ENCODE peak calls at places on chromosome 21, in four cellular contexts. One of them, this sample, is unnamed.
A peak's percentile ranks its signal among the peaks of the same experiment; 100 is the strongest.

GRCh38 chr21:41866274-41866809 is 12.8 kb downstream of the PRDM15 start:
- DNase-seq in HL-60: no peak
- DNase-seq in K562: no peak
- DNase-seq in GM12878: no peak
- DNase-seq in this sample: no peak

GRCh38 chr21:46366561-46366960 is 42.6 kb downstream of the PCNT start:
- DNase-seq in HL-60: no peak
- DNase-seq in K562: no peak
- DNase-seq in GM12878: no peak
- DNase-seq in this sample: no peak

GRCh38 chr21:45906859-45907258 is 74.7 kb upstream of the COL6A1 start:
- DNase-seq in HL-60: no peak
- DNase-seq in K562: no peak
- DNase-seq in GM12878: no peak
- DNase-seq in this sample: no peak

GRCh38 chr21:33937146-33937545 is 21.5 kb upstream of the ATP5PO start:
- DNase-seq in HL-60: no peak
- DNase-seq in K562: no peak
- DNase-seq in GM12878: no peak
- DNase-seq in this sample: no peak

GRCh38 chr21:27134513-27134912 is 167.6 kb upstream of the ADAMTS5 start:
- DNase-seq in HL-60: no peak
- DNase-seq in K562: no peak
- DNase-seq in GM12878: no peak
- DNase-seq in this sample: no peak

GRCh38 chr21:45834026-45834715 is 147.4 kb upstream of the COL6A1 start:
- DNase-seq in HL-60: no peak
- DNase-seq in K562: no peak
- DNase-seq in GM12878: no peak
- DNase-seq in this sample: no peak

GRCh38 chr21:23127973-23128372 is 2129.8 kb downstream of the NCAM2 start:
- DNase-seq in HL-60: no peak
- DNase-seq in K562: no peak
- DNase-seq in GM12878: no peak
- DNase-seq in this sample: no peak

GRCh38 chr21:46189213-46189958 is 5.1 kb upstream of the SPATC1L start:
- DNase-seq in HL-60: no peak
- DNase-seq in K562: peak; percentile 58
- DNase-seq in GM12878: no peak
- DNase-seq in this sample: no peak

GRCh38 chr21:34952701-34953100 is 96.4 kb downstream of the RUNX1 start:
- DNase-seq in HL-60: no peak
- DNase-seq in K562: no peak
- DNase-seq in GM12878: no peak
- DNase-seq in this sample: no peak

GRCh38 chr21:42495765-42496119 is 282 bp downstream of the RSPH1 start:
- DNase-seq in HL-60: no peak
- DNase-seq in K562: no peak
- DNase-seq in GM12878: no peak
- DNase-seq in this sample: no peak

GRCh38 chr21:26679299-26679698 is 106.2 kb upstream of the CYYR1 start:
- DNase-seq in HL-60: no peak
- DNase-seq in K562: no peak
- DNase-seq in GM12878: no peak
- DNase-seq in this sample: no peak

GRCh38 chr21:17931080-17931479 is 111.9 kb upstream of the C21orf91 start:
- DNase-seq in HL-60: peak; percentile 4
- DNase-seq in K562: no peak
- DNase-seq in GM12878: peak; percentile 8
- DNase-seq in this sample: no peak

GRCh38 chr21:33811147-33812024 is 104.2 kb downstream of the ATP5PO start:
- DNase-seq in HL-60: no peak
- DNase-seq in K562: no peak
- DNase-seq in GM12878: no peak
- DNase-seq in this sample: no peak

GRCh38 chr21:43192501-43193081 is 23.8 kb downstream of the CRYAA start:
- DNase-seq in HL-60: no peak
- DNase-seq in K562: no peak
- DNase-seq in GM12878: no peak
- DNase-seq in this sample: no peak

GRCh38 chr21:42437786-42438185 is 34.1 kb downstream of the UBASH3A start:
- DNase-seq in HL-60: no peak
- DNase-seq in K562: no peak
- DNase-seq in GM12878: no peak
- DNase-seq in this sample: no peak

GRCh38 chr21:36702622-36702968 is 3.7 kb downstream of the SIM2 start:
- DNase-seq in HL-60: no peak
- DNase-seq in K562: no peak
- DNase-seq in GM12878: no peak
- DNase-seq in this sample: no peak
- TF ChIP-seq SPI1 in HL-60: no peak
- TF ChIP-seq SPI1 in K562: no peak
- TF ChIP-seq SPI1 in GM12878: no peak
- TF ChIP-seq SPI1 in this sample: no peak

GRCh38 chr21:39313457-39314154 is at the start of gene BRWD1:
- DNase-seq in HL-60: peak; percentile 77
- DNase-seq in K562: peak; percentile 92
- DNase-seq in GM12878: no peak
- DNase-seq in this sample: peak; percentile 73

GRCh38 chr21:39311164-39311563 is 2.3 kb downstream of the BRWD1 start:
- DNase-seq in HL-60: no peak
- DNase-seq in K562: no peak
- DNase-seq in GM12878: no peak
- DNase-seq in this sample: no peak

GRCh38 chr21:39314155-39315027 is 959 bp upstream of the BRWD1 start:
- DNase-seq in HL-60: peak; percentile 48
- DNase-seq in K562: no peak
- DNase-seq in GM12878: no peak
- DNase-seq in this sample: peak; percentile 23

GRCh38 chr21:39313042-39313456 is 383 bp downstream of the BRWD1 start:
- DNase-seq in HL-60: peak; percentile 55
- DNase-seq in K562: peak; percentile 77
- DNase-seq in GM12878: no peak
- DNase-seq in this sample: peak; percentile 15

DNA sequence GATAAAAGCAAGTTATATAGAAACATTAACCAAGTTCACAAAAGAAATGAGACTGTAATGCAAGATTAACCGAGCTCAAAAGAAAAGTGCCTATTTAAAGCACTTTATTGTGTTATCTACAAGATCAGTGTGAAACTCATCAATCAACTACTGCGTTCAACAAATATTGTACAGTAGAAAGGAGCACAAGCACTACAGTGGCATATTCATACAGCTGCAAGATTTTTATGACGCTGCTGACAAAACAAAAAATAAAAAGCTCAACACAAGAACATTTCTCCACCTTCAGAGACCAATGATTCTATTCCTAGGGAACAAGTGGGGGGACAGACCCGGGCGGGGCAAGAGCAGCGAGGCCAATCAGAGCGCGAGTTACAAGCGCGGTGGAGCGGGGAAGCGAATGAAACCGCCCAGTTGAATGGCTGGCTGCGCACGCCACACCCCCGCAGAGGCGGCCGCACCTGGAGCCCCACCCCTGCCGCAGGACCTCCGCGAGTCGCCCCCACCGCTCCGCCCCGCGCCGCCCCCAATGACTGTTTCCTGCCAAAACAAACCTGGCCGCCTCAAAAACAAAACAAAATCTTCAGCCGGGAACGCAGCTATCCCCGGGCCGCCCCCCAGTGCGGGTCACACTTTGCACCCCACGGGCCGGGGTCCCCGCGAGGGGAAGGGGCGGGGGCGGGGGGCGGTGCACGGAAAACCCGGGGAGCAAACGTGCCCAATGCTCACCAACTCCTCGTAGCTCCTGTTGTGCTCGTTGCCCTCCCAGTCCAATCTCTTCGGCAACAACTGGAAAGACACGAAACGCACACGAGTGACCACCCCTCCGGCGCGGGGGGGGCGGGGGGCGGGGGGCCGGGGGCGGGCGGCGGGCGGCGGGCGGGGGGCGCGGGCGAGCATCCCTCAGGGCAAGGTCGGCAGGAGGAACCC is 1.1 kb downstream of the BRWD1 start:
- DNase-seq in HL-60: peak; percentile 90
- DNase-seq in K562: peak; percentile 100
- DNase-seq in GM12878: peak; percentile 81
- DNase-seq in this sample: peak; percentile 86
- TF ChIP-seq POLR2AphosphoS5 in HL-60: no peak
- TF ChIP-seq POLR2AphosphoS5 in K562: no peak
- TF ChIP-seq POLR2AphosphoS5 in GM12878: no peak
- TF ChIP-seq POLR2AphosphoS5 in this sample: no peak

GRCh38 chr21:36134820-36135390 is at the start of gene CBR3:
- DNase-seq in HL-60: no peak
- DNase-seq in K562: no peak
- DNase-seq in GM12878: no peak
- DNase-seq in this sample: no peak
- TF ChIP-seq SPI1 in HL-60: no peak
- TF ChIP-seq SPI1 in K562: no peak
- TF ChIP-seq SPI1 in GM12878: no peak
- TF ChIP-seq SPI1 in this sample: no peak

GRCh38 chr21:44767834-44768831 is 33.5 kb downstream of the UBE2G2 start:
- DNase-seq in HL-60: no peak
- DNase-seq in K562: no peak
- DNase-seq in GM12878: no peak
- DNase-seq in this sample: no peak
- TF ChIP-seq POLR2AphosphoS5 in HL-60: no peak
- TF ChIP-seq POLR2AphosphoS5 in K562: no peak
- TF ChIP-seq POLR2AphosphoS5 in GM12878: no peak
- TF ChIP-seq POLR2AphosphoS5 in this sample: no peak

DNA sequence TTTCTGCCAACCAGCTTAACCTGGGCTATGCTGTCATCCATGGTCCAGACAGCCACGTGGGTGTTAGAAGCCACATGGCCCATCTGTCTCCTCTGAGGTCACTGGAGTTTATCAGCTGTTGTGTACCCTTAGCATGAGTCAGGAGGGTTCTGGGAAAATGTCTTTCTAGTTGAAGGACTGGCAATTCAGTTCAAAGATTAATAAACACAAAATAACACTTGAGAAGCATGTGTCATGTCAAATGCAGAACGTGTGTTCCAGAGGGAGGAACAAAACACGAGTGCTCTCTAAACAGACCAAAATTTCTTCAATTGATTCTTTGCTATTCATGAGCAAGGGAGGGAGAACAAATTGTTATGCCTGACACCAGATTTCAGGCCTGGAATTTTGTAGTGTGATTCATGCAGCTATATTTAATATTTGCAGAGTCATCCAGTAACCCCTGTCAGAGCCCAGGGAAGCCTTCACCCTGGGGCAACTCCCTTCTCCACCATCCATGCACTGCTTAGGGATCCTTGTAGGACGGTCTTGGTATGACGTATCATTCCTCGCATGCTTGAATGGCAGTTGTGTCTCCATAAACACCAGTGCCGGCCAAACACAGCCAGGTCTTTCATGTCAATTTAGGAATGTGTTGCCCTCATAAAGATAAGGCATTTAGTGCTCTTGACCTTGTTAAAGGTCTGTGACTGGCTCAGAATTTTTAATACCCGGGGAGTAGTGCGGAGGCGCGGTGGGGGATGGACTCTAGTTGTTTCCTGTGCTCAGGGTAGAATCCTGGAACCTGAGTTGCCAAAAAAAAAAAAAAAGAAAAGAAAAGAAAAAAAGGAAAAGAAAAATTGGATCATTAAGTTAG is 27.7 kb upstream of the DYRK1A start:
- DNase-seq in HL-60: no peak
- DNase-seq in K562: peak; percentile 71
- DNase-seq in GM12878: no peak
- DNase-seq in this sample: no peak
- TF ChIP-seq SPI1 in HL-60: no peak
- TF ChIP-seq SPI1 in K562: no peak
- TF ChIP-seq SPI1 in GM12878: no peak
- TF ChIP-seq SPI1 in this sample: no peak

This sample was measured in GM12891.